ENCODE peak calls at places on chromosomes 3 and 15, in eight cellular contexts. A, I, D, Z, T, C, Y and W are unnamed samples. For H3K9me3, the result is how much of the 10 kb centered on the place peaks cover.

GRCh38 chr3:65635661-65636060 is 403.1 kb downstream of the MAGI1 start:
- DNase-seq in A (no peak), I (no peak), D (no peak), Z (no peak), T (no peak), C (no peak), Y (no peak), W (no peak)

GRCh38 chr15:42215854-42216829 is 8.0 kb upstream of the VPS39 start:
- DNase-seq in A (no peak), I (no peak), D (no peak), Z (no peak), T (no peak), C (no peak), Y (no peak), W (no peak)

GRCh38 chr15:62110000-62110851 is 43.4 kb downstream of the C2CD4A start:
- DNase-seq in A (no peak), I (no peak), D (peak), Z (no peak), T (no peak), C (peak), Y (peak), W (no peak)

GRCh38 chr3:83033123-83033522 is 1271.7 kb upstream of the GBE1 start:
- DNase-seq in A (no peak), I (no peak), D (no peak), Z (no peak), T (no peak), C (no peak), Y (no peak), W (no peak)

GRCh38 chr15:48170981-48171380 is 7.1 kb downstream of the MYEF2 start:
- DNase-seq in A (no peak), I (no peak), D (no peak), Z (no peak), T (no peak), C (no peak), Y (no peak), W (no peak)

GRCh38 chr3:192054881-192055280 is 593.9 kb downstream of the PYDC2 start:
- DNase-seq in A (no peak), I (no peak), D (no peak), Z (no peak), T (no peak), C (no peak), Y (no peak), W (no peak)

GRCh38 chr3:46985588-46985987 is 6.1 kb downstream of the NBEAL2 start:
- DNase-seq in A (no peak), I (no peak), D (no peak), Z (no peak), T (no peak), C (no peak), Y (no peak), W (no peak)

GRCh38 chr3:113783463-113783862 is 36.6 kb downstream of the ATP6V1A start:
- DNase-seq in A (no peak), I (no peak), D (peak), Z (no peak), T (no peak), C (no peak), Y (no peak), W (no peak)

GRCh38 chr3:189167027-189167766 is 4.6 kb upstream of the TPRG1 start:
- DNase-seq in A (no peak), I (peak), D (no peak), Z (no peak), T (no peak), C (peak), Y (no peak), W (no peak)

GRCh38 chr3:129121016-129121791 is 400 bp downstream of the RAB43 start:
- DNase-seq in A (peak), I (no peak), D (peak), Z (no peak), T (no peak), C (peak), Y (peak), W (no peak)

GRCh38 chr15:30991301-30992072 is at the start of gene MTMR10:
- DNase-seq in A (peak), I (peak), D (peak), Z (peak), T (peak), C (peak), Y (peak), W (peak)

GRCh38 chr15:77983708-77984445 is 93.6 kb downstream of the TBC1D2B start:
- DNase-seq in A (peak), I (no peak), D (no peak), Z (peak), T (no peak), C (no peak), Y (peak), W (no peak)

GRCh38 chr3:105970283-105970682 is 101.5 kb upstream of the CBLB start:
- DNase-seq in A (no peak), I (peak), D (peak), Z (peak), T (no peak), C (no peak), Y (no peak), W (no peak)

GRCh38 chr15:74312445-74313007 is 54.9 kb downstream of the CYP11A1 start:
- DNase-seq in A (no peak), I (no peak), D (no peak), Z (no peak), T (no peak), C (no peak), Y (no peak), W (no peak)

GRCh38 chr3:161854232-161854771 is 357.7 kb downstream of the OTOL1 start:
- DNase-seq in A (no peak), I (no peak), D (peak), Z (no peak), T (no peak), C (peak), Y (no peak), W (no peak)

GRCh38 chr3:38227989-38228388 is 37.6 kb upstream of the SLC22A13 start:
- DNase-seq in A (no peak), I (no peak), D (peak), Z (no peak), T (no peak), C (no peak), Y (no peak), W (no peak)

GRCh38 chr15:57903626-57904025 is 161.9 kb downstream of the ALDH1A2 start:
- DNase-seq in A (no peak), I (no peak), D (no peak), Z (no peak), T (no peak), C (no peak), Y (no peak), W (no peak)

GRCh38 chr3:12138044-12138443 is 20.7 kb downstream of the TIMP4 start:
- DNase-seq in A (no peak), I (peak), D (peak), Z (no peak), T (no peak), C (peak), Y (no peak), W (no peak)

GRCh38 chr3:154886437-154886836 is 193.7 kb upstream of the MME start:
- DNase-seq in A (no peak), I (no peak), D (peak), Z (no peak), T (peak), C (no peak), Y (no peak), W (no peak)

GRCh38 chr3:107421170-107421792 is 44.0 kb downstream of the CCDC54 start:
- DNase-seq in A (no peak), I (no peak), D (peak), Z (no peak), T (peak), C (no peak), Y (no peak), W (no peak)

GRCh38 chr3:43762486-43762885 is 71.7 kb downstream of the ABHD5 start:
- DNase-seq in A (no peak), I (no peak), D (no peak), Z (no peak), T (no peak), C (no peak), Y (no peak), W (no peak)

GRCh38 chr3:193313448-193313958 is 65.0 kb downstream of the ATP13A5 start:
- DNase-seq in A (no peak), I (no peak), D (no peak), Z (no peak), T (no peak), C (no peak), Y (no peak), W (no peak)

GRCh38 chr3:45832691-45833090 is 9.2 kb downstream of the LZTFL1 start:
- DNase-seq in A (no peak), I (no peak), D (peak), Z (no peak), T (no peak), C (no peak), Y (no peak), W (no peak)

GRCh38 chr3:83435173-83435572 is 1523.6 kb upstream of the CADM2 start:
- DNase-seq in A (no peak), I (no peak), D (no peak), Z (no peak), T (no peak), C (no peak), Y (no peak), W (no peak)

GRCh38 chr3:10085738-10086137 is 22.3 kb downstream of the FANCD2OS start:
- DNase-seq in A (no peak), I (no peak), D (no peak), Z (no peak), T (no peak), C (no peak), Y (no peak), W (no peak)

GRCh38 chr3:94028093-94028837 is at the start of gene STX19:
- DNase-seq in A (no peak), I (no peak), D (no peak), Z (no peak), T (no peak), C (no peak), Y (no peak), W (no peak)

GRCh38 chr3:58433400-58434169 is at the start of gene PDHB:
- DNase-seq in A (peak), I (peak), D (peak), Z (peak), T (peak), C (peak), Y (peak), W (peak)

GRCh38 chr3:59685432-59685831 is 635.6 kb upstream of the CFAP20DC start:
- DNase-seq in A (no peak), I (no peak), D (no peak), Z (no peak), T (no peak), C (no peak), Y (no peak), W (no peak)

GRCh38 chr3:22496641-22497040 is 706.5 kb upstream of the UBE2E2 start:
- DNase-seq in A (no peak), I (no peak), D (no peak), Z (no peak), T (no peak), C (no peak), Y (no peak), W (no peak)

GRCh38 chr3:32000877-32001276 is 19.3 kb downstream of the ZNF860 start:
- DNase-seq in A (no peak), I (no peak), D (no peak), Z (no peak), T (no peak), C (no peak), Y (no peak), W (no peak)

GRCh38 chr3:183988216-183988790 is 29.4 kb downstream of the ABCC5 start:
- DNase-seq in A (no peak), I (no peak), D (peak), Z (no peak), T (no peak), C (no peak), Y (no peak), W (no peak)

GRCh38 chr3:128380719-128381118 is 86.0 kb downstream of the DNAJB8 start:
- DNase-seq in A (no peak), I (no peak), D (no peak), Z (no peak), T (no peak), C (no peak), Y (no peak), W (no peak)

GRCh38 chr15:42918047-42918446 is 2.5 kb downstream of the TTBK2 start:
- DNase-seq in A (no peak), I (no peak), D (no peak), Z (no peak), T (no peak), C (no peak), Y (no peak), W (no peak)

GRCh38 chr3:152301745-152302181 is 33.0 kb downstream of the MBNL1 start:
- DNase-seq in A (no peak), I (no peak), D (no peak), Z (no peak), T (no peak), C (no peak), Y (no peak), W (no peak)

GRCh38 chr3:123952844-123953520 is 8.0 kb downstream of the CCDC14 start:
- DNase-seq in A (no peak), I (no peak), D (no peak), Z (no peak), T (no peak), C (no peak), Y (no peak), W (no peak)

GRCh38 chr3:177946515-177946914 is 589.7 kb upstream of the KCNMB2 start:
- DNase-seq in A (no peak), I (no peak), D (no peak), Z (no peak), T (no peak), C (no peak), Y (no peak), W (no peak)

GRCh38 chr3:177945999-177946398 is 590.2 kb upstream of the KCNMB2 start:
- DNase-seq in A (no peak), I (no peak), D (no peak), Z (no peak), T (no peak), C (no peak), Y (no peak), W (no peak)

GRCh38 chr3:177946965-177947364 is 589.3 kb upstream of the KCNMB2 start:
- DNase-seq in A (no peak), I (no peak), D (peak), Z (no peak), T (no peak), C (no peak), Y (no peak), W (no peak)

GRCh38 chr3:177948716-177949422 is 587.4 kb upstream of the KCNMB2 start:
- DNase-seq in A (no peak), I (no peak), D (no peak), Z (no peak), T (no peak), C (no peak), Y (no peak), W (no peak)

DNA sequence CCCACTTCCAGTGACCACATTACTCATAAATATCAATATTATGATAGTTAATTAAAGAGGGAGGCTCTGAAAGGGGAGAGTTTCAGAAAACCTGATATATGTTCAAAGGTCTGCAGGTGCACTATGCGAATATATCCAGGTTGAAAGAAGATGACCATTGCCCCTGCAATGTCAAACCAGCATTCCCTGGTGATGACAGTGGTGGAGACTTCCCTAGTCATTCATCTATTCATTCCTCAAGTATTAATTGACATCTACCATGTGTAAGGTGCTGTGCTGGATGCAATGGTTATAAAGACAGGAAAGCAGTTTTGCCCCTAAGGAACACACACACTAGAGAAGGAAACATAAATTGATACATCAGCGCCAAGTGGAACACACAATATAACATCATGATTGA is 588.3 kb upstream of the KCNMB2 start:
- DNase-seq in A (no peak), I (no peak), D (no peak), Z (no peak), T (no peak), C (no peak), Y (no peak), W (no peak)
- H3K9me3 ChIP-seq in A (under half), I (under half), D (under half), Z (under half), T (under half), C (under half), Y (under half), W (under half)

DNA sequence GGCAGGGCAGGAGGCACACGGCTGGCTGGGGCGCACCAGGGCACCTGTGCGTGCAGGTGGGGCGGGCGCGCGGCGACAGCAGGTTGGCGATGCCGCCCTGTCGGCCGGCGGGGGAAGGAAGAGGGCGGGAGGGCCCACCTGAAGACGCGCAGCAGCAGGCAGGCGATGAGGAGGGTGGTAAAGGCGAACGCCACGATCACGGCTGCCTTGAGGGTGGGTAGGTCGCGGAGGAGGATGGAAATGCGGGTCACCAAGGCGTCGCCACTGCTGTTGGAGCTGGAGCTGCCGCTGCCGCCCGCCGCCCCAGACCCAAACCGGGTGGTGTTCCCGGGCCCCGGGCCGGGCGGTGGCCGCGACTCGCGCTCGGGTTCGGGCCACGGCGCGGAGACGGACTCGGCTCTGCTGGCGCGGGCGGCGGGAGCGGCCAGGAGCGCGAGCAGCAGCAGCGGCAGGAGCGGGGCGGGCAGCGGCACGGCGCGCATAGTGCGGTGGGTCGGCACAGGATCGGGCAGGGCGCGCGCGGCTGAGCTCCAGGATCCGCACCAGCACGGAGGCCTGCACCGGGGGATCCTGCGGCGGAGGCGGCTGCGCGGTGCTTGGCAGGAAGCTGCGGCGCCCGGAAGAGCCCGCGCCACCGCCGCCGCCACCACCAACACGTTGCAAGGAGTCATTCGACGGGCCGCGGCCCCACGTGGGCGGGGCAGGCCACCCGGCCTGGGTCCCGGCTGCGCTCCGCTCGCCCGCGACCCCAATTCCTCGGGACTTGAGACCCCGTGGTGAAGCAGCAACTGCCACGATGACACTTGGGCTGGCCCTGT is at the start of gene FAM174B:
- DNase-seq in A (peak), I (peak), D (no peak), Z (no peak), T (peak), C (peak), Y (no peak), W (no peak)
- TF ChIP-seq POLR2A in A (peak), I (peak), D (no peak), Z (no peak), T (peak), C (peak), Y (peak), W (peak)

DNA sequence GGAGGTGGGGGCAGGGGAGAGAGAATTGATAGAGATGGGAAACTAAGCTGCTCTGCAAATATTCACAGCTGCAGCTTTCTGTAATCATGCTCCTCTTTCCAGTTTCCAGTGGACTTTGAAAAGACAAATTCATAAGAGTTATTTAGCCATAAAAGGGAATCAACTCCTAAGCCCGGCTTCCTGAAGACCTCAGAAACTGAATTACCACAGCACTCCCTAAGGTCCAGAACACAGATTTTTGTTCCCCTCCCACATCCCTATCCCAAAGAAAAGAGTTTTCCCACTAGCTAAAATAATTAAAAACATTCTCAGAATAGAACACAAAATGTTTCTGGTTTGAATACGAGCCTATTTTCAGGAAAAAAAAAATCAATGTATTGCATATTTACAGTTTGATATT is 871.8 kb upstream of the NR2F2 start:
- DNase-seq in A (no peak), I (no peak), D (no peak), Z (no peak), T (peak), C (no peak), Y (no peak), W (no peak)
- H3K9me3 ChIP-seq in A (under half), I (under half), D (under half), Z (under half), T (under half), C (under half), Y (under half), W (under half)

DNA sequence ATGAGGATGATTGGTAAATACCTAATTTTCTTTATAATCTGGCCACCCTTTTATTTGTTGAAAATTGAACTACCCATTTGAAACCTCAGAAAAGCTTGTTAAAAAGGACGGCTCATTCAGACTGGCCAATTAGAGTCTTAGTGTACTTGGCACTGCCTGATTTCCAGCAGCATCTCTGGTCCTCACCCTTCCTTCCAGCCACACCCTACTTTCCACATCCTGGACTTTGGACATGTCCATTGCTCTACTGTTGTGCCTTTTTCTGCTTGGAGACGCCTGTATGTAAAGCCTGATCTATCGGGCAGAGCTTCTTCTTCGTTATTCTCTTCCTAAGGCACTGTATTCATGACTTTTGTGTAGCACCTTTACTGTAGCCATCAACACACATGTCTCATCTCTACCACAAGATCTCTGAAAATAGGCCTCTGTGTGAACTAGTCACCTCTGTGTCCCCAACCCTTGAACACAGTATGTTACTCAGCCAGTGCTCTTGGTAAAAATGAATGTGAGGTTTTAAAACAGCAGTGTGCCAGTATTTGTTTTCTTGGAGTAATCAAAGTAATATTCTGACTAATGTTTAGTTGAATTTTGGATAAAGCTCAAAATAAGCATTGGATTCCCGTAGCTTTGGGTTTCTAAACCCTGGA is 6.8 kb downstream of the RBM5 start:
- DNase-seq in A (no peak), I (no peak), D (peak), Z (no peak), T (no peak), C (peak), Y (no peak), W (no peak)
- TF ChIP-seq POLR2A in A (no peak), I (no peak), D (no peak), Z (no peak), T (no peak), C (no peak), Y (no peak), W (no peak)